ENCODE peak calls at places on chromosomes 7 and 10, in four cellular contexts. F is K562, Y is H1, J is HepG2. M is an unnamed sample.

GRCh38 chr7:116273918-116274301 is 63.6 kb downstream of the TES start:
- DNase-seq in J (no peak), F (no peak), Y (no peak), M (peak; percentile 92)

GRCh38 chr7:44969049-44969700 is 9.6 kb downstream of the MYO1G start:
- DNase-seq in F (no peak), Y (no peak), J (no peak), M (no peak)

GRCh38 chr7:121002755-121003114 is 14.2 kb downstream of the CPED1 start:
- DNase-seq in F (no peak), Y (no peak), J (no peak), M (no peak)

GRCh38 chr10:33566001-33566400 is 231.5 kb upstream of the NRP1 start:
- DNase-seq in F (no peak), Y (no peak), J (no peak), M (no peak)

GRCh38 chr7:142805350-142806020 is 34.7 kb downstream of the PRSS2 start:
- DNase-seq in Y (no peak), F (no peak), J (no peak), M (no peak)

GRCh38 chr7:80153446-80153845 is 18.8 kb downstream of the GNAI1 start:
- DNase-seq in J (no peak), Y (no peak), F (no peak), M (no peak)

GRCh38 chr7:96143495-96144259 is 178.2 kb downstream of the SLC25A13 start:
- DNase-seq in F (no peak), J (no peak), Y (no peak), M (no peak)

GRCh38 chr10:36888925-36889573 is 236.3 kb upstream of the ANKRD30A start:
- DNase-seq in F (peak; percentile 13), J (peak; percentile 89), Y (peak; percentile 73), M (peak; percentile 7)

GRCh38 chr10:71981024-71981867 is 17.1 kb downstream of the CHST3 start:
- DNase-seq in F (no peak), Y (no peak), J (peak; percentile 90), M (no peak)

GRCh38 chr10:5545426-5545777 is 20.6 kb downstream of the CALML3 start:
- DNase-seq in Y (no peak), J (no peak), F (no peak), M (no peak)

GRCh38 chr7:17963281-17963680 is 23.0 kb upstream of the SNX13 start:
- DNase-seq in Y (no peak), F (no peak), J (peak; percentile 9), M (no peak)

GRCh38 chr10:100742067-100742771 is 3.2 kb upstream of the PAX2 start:
- DNase-seq in J (no peak), Y (peak; percentile 67), F (no peak), M (no peak)

GRCh38 chr10:5856701-5857004 is 33.0 kb downstream of the ANKRD16 start:
- DNase-seq in Y (no peak), F (no peak), J (no peak), M (no peak)

GRCh38 chr10:117533507-117534281 is 8.9 kb upstream of the EMX2 start:
- DNase-seq in F (no peak), J (no peak), Y (no peak), M (no peak)

GRCh38 chr7:51467384-51468017 is 150.9 kb upstream of the COBL start:
- DNase-seq in J (no peak), Y (no peak), F (no peak), M (no peak)

GRCh38 chr10:90051474-90051873 is 350.1 kb downstream of the KIF20B start:
- DNase-seq in F (no peak), J (no peak), Y (no peak), M (no peak)

GRCh38 chr10:122876493-122876855 is 2.9 kb downstream of the FAM24B start:
- DNase-seq in F (no peak), J (no peak), Y (no peak), M (no peak)

GRCh38 chr7:1455241-1455939 is 3.9 kb downstream of the MICALL2 start:
- DNase-seq in Y (no peak), J (no peak), F (no peak), M (no peak)

GRCh38 chr7:42071372-42072261 is 165.4 kb downstream of the GLI3 start:
- DNase-seq in F (no peak), Y (no peak), J (no peak), M (no peak)

GRCh38 chr10:4567637-4568036 is 258.4 kb upstream of the AKR1E2 start:
- DNase-seq in F (no peak), J (no peak), Y (no peak), M (no peak)

GRCh38 chr10:13392701-13393100 is 44.6 kb upstream of the SEPHS1 start:
- DNase-seq in Y (no peak), F (no peak), J (no peak), M (no peak)

GRCh38 chr10:11449761-11450160 is 161.7 kb downstream of the USP6NL start:
- DNase-seq in F (no peak), J (no peak), Y (peak; percentile 28), M (no peak)

GRCh38 chr7:121504478-121504877 is 108.4 kb upstream of the FAM3C start:
- DNase-seq in J (no peak), F (no peak), Y (no peak), M (peak; percentile 17)

GRCh38 chr10:103254538-103255325 is 9.0 kb downstream of the RPEL1 start:
- DNase-seq in F (peak; percentile 24), Y (no peak), J (no peak), M (peak; percentile 78)

GRCh38 chr7:40747856-40748255 is 613.1 kb downstream of the SUGCT start:
- DNase-seq in Y (no peak), J (no peak), F (no peak), M (no peak)

GRCh38 chr7:40746841-40747556 is 612.2 kb downstream of the SUGCT start:
- DNase-seq in J (no peak), F (no peak), Y (no peak), M (no peak)

GRCh38 chr7:40755438-40755837 is 620.6 kb downstream of the SUGCT start:
- DNase-seq in F (no peak), Y (no peak), J (peak; percentile 87), M (no peak)

GRCh38 chr7:40753455-40753854 is 618.6 kb downstream of the SUGCT start:
- DNase-seq in F (no peak), J (no peak), Y (no peak), M (no peak)

DNA sequence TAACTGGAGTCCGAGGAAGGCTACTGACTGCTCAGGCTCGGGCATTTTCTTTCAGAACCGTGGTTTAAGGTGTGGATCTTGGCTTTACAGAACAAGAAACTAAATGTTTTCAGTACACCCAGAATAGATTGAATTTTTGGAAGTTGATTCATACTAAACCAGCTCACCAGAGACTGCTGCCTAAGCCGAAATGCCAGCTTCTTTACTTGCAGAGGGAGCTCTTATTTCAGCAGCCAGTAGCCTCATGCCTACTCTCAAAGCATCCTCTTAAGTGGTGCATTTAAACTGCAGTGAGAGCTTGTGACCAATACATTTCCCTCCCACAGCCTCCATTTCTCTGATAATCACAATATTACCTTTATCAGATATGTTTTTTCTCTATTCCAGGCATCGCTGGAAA is 615.1 kb downstream of the SUGCT start:
- DNase-seq in Y (no peak), F (no peak), J (no peak), M (no peak)
- TF ChIP-seq PHF8 in Y (no peak), F (no peak), J (no peak), M (no peak)

GRCh38 chr7:77474756-77475155 is 58.6 kb upstream of the GSAP start:
- DNase-seq in J (no peak), Y (no peak), F (no peak), M (no peak)
- TF ChIP-seq PHF8 in J (no peak), Y (no peak), F (no peak), M (no peak)

DNA sequence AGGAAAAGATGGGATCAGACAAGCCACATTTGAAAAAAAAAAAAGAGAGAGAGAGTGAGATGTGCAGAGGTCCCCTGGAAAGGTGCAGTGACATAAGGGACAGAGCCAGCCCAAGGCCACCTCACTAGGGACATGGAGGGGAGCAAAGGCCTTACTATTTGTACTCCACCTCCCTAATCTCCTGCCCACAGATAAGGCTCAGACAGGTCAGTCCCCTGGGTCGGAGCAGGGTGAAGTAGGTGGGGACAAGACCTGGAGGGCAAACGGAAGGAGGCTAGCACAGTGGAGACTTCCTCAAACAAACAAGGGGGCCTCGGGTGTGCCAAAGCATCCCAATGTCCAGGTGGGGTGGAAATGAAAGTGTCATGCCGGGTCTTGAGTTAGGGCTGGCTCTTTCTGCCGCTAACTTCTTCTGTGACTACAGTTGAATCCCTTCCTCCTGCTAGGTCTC is 7.0 kb downstream of the PRF1 start:
- DNase-seq in Y (peak; percentile 40), F (peak; percentile 67), J (peak; percentile 66), M (no peak)
- TF ChIP-seq PHF8 in Y (no peak), F (no peak), J (no peak), M (no peak)

GRCh38 chr7:4040031-4040928 is 641.8 kb upstream of the FOXK1 start:
- DNase-seq in F (no peak), J (no peak), Y (peak; percentile 70), M (no peak)
- TF ChIP-seq PHF8 in F (no peak), J (no peak), Y (no peak), M (no peak)

GRCh38 chr7:13912740-13913320 is 76.6 kb downstream of the ETV1 start:
- DNase-seq in J (no peak), Y (no peak), F (no peak), M (no peak)
- TF ChIP-seq PHF8 in J (no peak), Y (no peak), F (no peak), M (no peak)